ENCODE peak calls at places on chromosomes 3 and 15, in seven cellular contexts. G is IMR-90, S is cardiac muscle cell, H is GM06990, M is ovary, P is astrocyte of the spinal cord, J is mammary epithelial cell. B is an unnamed sample.

GRCh38 chr3:66110840-66111239 is 72.1 kb upstream of the MAGI1 start:
- DNase-seq in G (no peak), S (no peak), P (peak; percentile 31), J (no peak), H (no peak), M (peak; percentile 40), B (peak; percentile 84)

GRCh38 chr3:107221856-107222255 is 155.4 kb upstream of the CCDC54 start:
- DNase-seq in G (peak; percentile 65), P (no peak), S (no peak), J (peak; percentile 39), M (no peak), H (no peak), B (peak; percentile 80)

GRCh38 chr3:173140986-173141385 is at the start of gene SPATA16:
- DNase-seq in P (no peak), J (no peak), G (no peak), S (no peak), M (no peak), H (peak; percentile 5), B (no peak)

GRCh38 chr15:90306560-90306959 is 41.1 kb downstream of the NGRN start:
- DNase-seq in P (no peak), M (no peak), G (no peak), J (no peak), S (no peak), H (no peak), B (peak; percentile 26)

GRCh38 chr15:100211855-100212850 is 129.6 kb downstream of the ADAMTS17 start:
- DNase-seq in G (no peak), J (no peak), P (no peak), H (no peak), S (peak; percentile 55), M (no peak), B (no peak)

GRCh38 chr15:98813956-98814355 is 165.6 kb downstream of the IGF1R start:
- DNase-seq in P (no peak), H (no peak), M (no peak), J (no peak), G (peak; percentile 33), S (no peak), B (no peak)

GRCh38 chr3:105022813-105023212 is 343.9 kb upstream of the ALCAM start:
- DNase-seq in H (no peak), P (no peak), G (no peak), J (no peak), M (no peak), S (no peak), B (no peak)

GRCh38 chr15:101614761-101615160 is 37.4 kb downstream of the TM2D3 start:
- DNase-seq in P (no peak), H (no peak), J (no peak), M (no peak), S (no peak), G (no peak), B (no peak)

GRCh38 chr3:118526758-118527526 is 507.7 kb downstream of the IGSF11 start:
- DNase-seq in P (no peak), G (no peak), M (no peak), J (no peak), S (no peak), H (no peak), B (no peak)

GRCh38 chr3:152899306-152899705 is 64.4 kb downstream of the P2RY1 start:
- DNase-seq in H (no peak), P (no peak), G (no peak), M (no peak), S (peak; percentile 12), J (no peak), B (no peak)

GRCh38 chr15:28133281-28133680 is 34.2 kb upstream of the OCA2 start:
- DNase-seq in G (peak; percentile 36), M (no peak), J (no peak), H (no peak), S (no peak), P (peak; percentile 49), B (no peak)

GRCh38 chr3:144272715-144273114 is 301.1 kb downstream of the DIPK2A start:
- DNase-seq in P (no peak), J (no peak), G (no peak), S (no peak), H (no peak), M (no peak), B (no peak)

GRCh38 chr15:45199136-45199810 is 11.5 kb upstream of the SHF start:
- DNase-seq in M (peak; percentile 43), S (peak; percentile 37), J (peak; percentile 30), H (peak; percentile 68), G (no peak), P (peak; percentile 41), B (no peak)

GRCh38 chr3:53581671-53582070 is 87.3 kb downstream of the CACNA1D start:
- DNase-seq in S (no peak), J (peak; percentile 71), H (no peak), G (peak; percentile 1), P (peak; percentile 1), M (no peak), B (no peak)

GRCh38 chr3:38204599-38205471 is 39.5 kb downstream of the OXSR1 start:
- DNase-seq in H (no peak), M (no peak), G (no peak), S (no peak), P (no peak), J (no peak), B (no peak)

GRCh38 chr3:194521514-194522260 is 34.9 kb upstream of the ATP13A3 start:
- DNase-seq in S (no peak), P (peak; percentile 58), M (no peak), J (peak; percentile 69), G (peak; percentile 77), H (no peak), B (peak; percentile 61)

GRCh38 chr15:35925634-35926380 is 379.8 kb upstream of the DPH6 start:
- DNase-seq in H (no peak), M (no peak), J (peak; percentile 80), P (peak; percentile 33), G (peak; percentile 47), S (no peak), B (peak; percentile 62)

GRCh38 chr3:197348014-197348413 is 49.6 kb upstream of the DLG1 start:
- DNase-seq in M (no peak), G (no peak), S (no peak), P (no peak), H (no peak), J (no peak), B (no peak)

GRCh38 chr3:197352382-197352781 is 54.0 kb upstream of the DLG1 start:
- DNase-seq in S (peak; percentile 57), H (no peak), P (peak; percentile 70), M (peak; percentile 41), G (peak; percentile 69), J (no peak), B (peak; percentile 54)

GRCh38 chr3:197350446-197350845 is 52.0 kb upstream of the DLG1 start:
- DNase-seq in M (no peak), H (no peak), P (no peak), G (no peak), J (no peak), S (no peak), B (no peak)

GRCh38 chr3:197353001-197353866 is 54.8 kb upstream of the DLG1 start:
- DNase-seq in G (no peak), H (no peak), J (no peak), S (no peak), M (no peak), P (no peak), B (no peak)

DNA sequence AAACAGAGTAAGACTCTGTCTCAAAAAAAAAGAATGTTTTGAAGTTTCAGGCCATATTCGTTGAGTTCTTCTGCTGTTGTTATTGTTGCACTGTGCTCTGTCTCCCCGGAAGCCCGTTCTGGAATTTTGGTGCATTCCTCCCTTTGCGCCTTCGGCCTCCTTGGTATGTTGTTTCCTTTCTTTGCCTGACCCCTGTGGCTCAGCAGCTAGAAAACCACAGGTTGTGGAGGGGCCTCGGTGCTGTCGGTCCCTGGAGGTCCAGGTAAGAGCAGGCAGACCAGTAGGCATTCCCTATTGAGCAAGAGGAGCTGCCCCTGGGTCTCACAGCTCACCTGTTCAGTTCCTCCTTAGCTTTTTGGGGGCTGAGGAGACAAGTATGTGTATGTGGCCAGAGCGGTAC is 51.0 kb upstream of the DLG1 start:
- DNase-seq in P (peak; percentile 39), H (no peak), J (no peak), G (no peak), M (no peak), S (no peak), B (peak; percentile 87)
- TF ChIP-seq CTCF in P (no peak), H (no peak), J (no peak), G (no peak), M (no peak), S (no peak), B (peak; percentile 1)

GRCh38 chr3:23949784-23950183 is 4.7 kb downstream of the NR1D2 start:
- DNase-seq in G (no peak), M (peak; percentile 42), P (peak; percentile 27), J (no peak), H (no peak), S (peak; percentile 82), B (no peak)
- H3K4me3 ChIP-seq in G (no peak overlapping the region), M (no peak overlapping the region), P (no peak overlapping the region), J (no peak overlapping the region), H (peak overlapping the region; percentile 19), S (no peak overlapping the region), B (no peak overlapping the region)

GRCh38 chr15:43105077-43105769 is 615 bp downstream of the UBR1 start:
- DNase-seq in M (peak; percentile 27), J (peak; percentile 54), G (peak; percentile 5), H (peak; percentile 20), S (peak; percentile 11), P (no peak), B (no peak)
- TF ChIP-seq CTCF in M (no peak), J (no peak), G (no peak), H (no peak), S (no peak), P (no peak), B (no peak)

GRCh38 chr3:39407259-39407629 is 724 bp downstream of the RPSA start:
- DNase-seq in G (peak; percentile 19), H (no peak), J (no peak), M (no peak), S (no peak), P (no peak), B (peak; percentile 46)

GRCh38 chr3:39405687-39406367 is 693 bp upstream of the RPSA start:
- DNase-seq in H (no peak), G (no peak), M (no peak), J (no peak), P (no peak), S (no peak), B (no peak)

GRCh38 chr3:39406368-39407258 is at the start of gene RPSA:
- DNase-seq in H (peak; percentile 95), P (peak; percentile 97), M (peak; percentile 94), G (peak; percentile 96), S (peak; percentile 97), J (peak; percentile 98), B (peak; percentile 98)

GRCh38 chr3:39407773-39408492 is 1.4 kb downstream of the RPSA start:
- DNase-seq in P (no peak), G (peak; percentile 29), M (no peak), J (no peak), H (no peak), S (no peak), B (peak; percentile 33)

DNA sequence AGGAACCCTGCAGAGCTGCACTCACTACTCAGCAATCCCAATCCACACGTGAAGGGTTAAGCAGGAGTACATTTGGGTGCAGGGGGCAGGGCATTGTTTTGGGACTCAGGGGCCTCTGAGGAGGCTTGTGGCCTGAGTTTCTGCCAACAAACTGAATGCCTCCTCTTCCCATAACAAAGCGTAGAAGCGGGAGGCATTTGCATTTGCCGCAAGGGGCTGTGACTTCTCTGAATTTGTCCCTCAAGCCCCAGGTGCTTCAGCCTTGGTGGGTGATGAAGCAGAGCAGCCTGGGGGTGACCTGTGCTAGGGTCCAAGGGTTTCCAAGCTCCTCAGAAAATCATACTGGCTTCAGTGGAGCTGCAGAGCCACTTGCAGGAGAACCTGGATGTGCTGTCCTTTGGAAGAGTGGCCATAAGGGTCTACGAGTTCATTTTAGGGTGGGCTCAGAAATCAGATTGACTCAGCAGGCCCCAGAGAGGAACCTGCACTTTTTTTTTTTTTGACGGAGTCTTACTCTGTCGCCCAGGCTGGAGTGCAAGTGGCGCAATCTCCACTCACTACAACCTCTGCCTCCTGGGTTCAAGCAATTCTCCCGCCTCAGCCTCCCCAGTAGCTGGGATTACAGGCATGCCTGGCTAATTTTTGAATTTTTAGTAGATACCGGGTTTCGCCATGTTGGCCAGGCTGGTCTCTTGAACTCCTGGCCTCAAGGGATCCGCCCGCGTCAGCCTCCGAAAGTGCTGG is 1.4 kb upstream of the RPSA start:
- DNase-seq in J (no peak), S (no peak), M (no peak), P (no peak), G (no peak), H (no peak), B (no peak)
- H3K4me3 ChIP-seq in J (no peak overlapping the region), S (peak overlapping the region; percentile 54), M (no peak overlapping the region), P (no peak overlapping the region), G (no peak overlapping the region), H (no peak overlapping the region), B (no peak overlapping the region)